ENCODE peak calls at places on chromosome 9, in four cellular contexts. G is adrenal gland; A is upper lobe of left lung; I is effector memory CD4-positive, alpha-beta T cell. C is an unnamed sample. For H3K27me3 and H3K9me3, the result is how much of the 10 kb centered on the place peaks cover.

GRCh38 chr9:84699897-84700395 is 30.4 kb downstream of the NTRK2 start:
- DNase-seq in A (no peak), G (no peak), I (no peak), C (no peak)

GRCh38 chr9:137435980-137436760 is 5.0 kb downstream of the ENTPD8 start:
- DNase-seq in I (no peak), G (peak), A (peak), C (peak)

GRCh38 chr9:98080780-98081179 is 24.2 kb downstream of the NANS start:
- DNase-seq in A (no peak), G (no peak), I (no peak), C (no peak)

GRCh38 chr9:28853487-28853886 is 1280.2 kb upstream of the C9orf72 start:
- DNase-seq in G (no peak), I (no peak), A (no peak), C (no peak)

GRCh38 chr9:88593537-88594185 is 58.7 kb downstream of the NXNL2 start:
- DNase-seq in A (peak), G (peak), I (no peak), C (peak)

GRCh38 chr9:132172185-132172584 is 10.3 kb downstream of the NTNG2 start:
- DNase-seq in G (no peak), A (no peak), I (no peak), C (no peak)

GRCh38 chr9:19782005-19782404 is 6.8 kb downstream of the SLC24A2 start:
- DNase-seq in G (no peak), A (no peak), I (no peak), C (no peak)

GRCh38 chr9:74858753-74859414 is 28.8 kb downstream of the TRPM6 start:
- DNase-seq in G (no peak), I (no peak), A (no peak), C (no peak)

GRCh38 chr9:85960688-85961093 is 19.7 kb downstream of the NAA35 start:
- DNase-seq in A (no peak), I (no peak), G (no peak), C (no peak)

GRCh38 chr9:93266521-93267001 is 82.6 kb downstream of the WNK2 start:
- DNase-seq in G (no peak), I (no peak), A (no peak), C (no peak)

GRCh38 chr9:33737811-33738606 is 57.4 kb upstream of the PRSS3 start:
- DNase-seq in A (peak), G (peak), I (no peak), C (peak)

DNA sequence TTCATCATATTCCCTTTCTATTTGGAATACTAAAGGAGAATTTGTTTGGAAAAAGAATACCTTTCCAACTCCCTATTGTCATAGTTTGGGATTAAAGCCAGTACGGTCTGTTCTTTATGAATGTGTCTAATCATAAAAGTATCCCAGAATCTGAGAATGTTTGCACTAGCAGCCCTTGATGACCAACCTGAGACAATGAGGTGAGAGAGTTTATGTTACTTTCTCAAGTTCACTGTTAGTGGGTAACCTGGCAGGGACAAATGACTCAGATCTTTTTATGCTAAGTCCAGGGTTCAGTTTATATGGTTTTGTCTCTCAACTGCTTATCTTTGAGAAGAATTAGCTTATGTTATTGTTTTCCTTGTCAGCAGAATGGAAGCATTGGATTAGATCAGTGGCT is 25.3 kb upstream of the TLR4 start:
- DNase-seq in A (no peak), I (no peak), G (no peak), C (no peak)
- H3K4me3 ChIP-seq in A (no peak), I (no peak), G (no peak), C (no peak)

GRCh38 chr9:122111413-122112085 is 18.4 kb upstream of the TTLL11 start:
- DNase-seq in G (no peak), A (no peak), I (no peak), C (no peak)
- H3K27me3 ChIP-seq in G (under half), A (under half), I (under half), C (under half)

GRCh38 chr9:135919318-135919717 is 12.0 kb upstream of the CAMSAP1 start:
- DNase-seq in A (no peak), I (no peak), G (no peak), C (no peak)

GRCh38 chr9:135920256-135920930 is 13.0 kb upstream of the CAMSAP1 start:
- DNase-seq in G (no peak), A (no peak), I (no peak), C (no peak)

GRCh38 chr9:135914921-135915320 is 7.6 kb upstream of the CAMSAP1 start:
- DNase-seq in A (no peak), G (no peak), I (no peak), C (no peak)

GRCh38 chr9:135920973-135921585 is 13.7 kb upstream of the CAMSAP1 start:
- DNase-seq in A (no peak), G (no peak), I (no peak), C (no peak)

DNA sequence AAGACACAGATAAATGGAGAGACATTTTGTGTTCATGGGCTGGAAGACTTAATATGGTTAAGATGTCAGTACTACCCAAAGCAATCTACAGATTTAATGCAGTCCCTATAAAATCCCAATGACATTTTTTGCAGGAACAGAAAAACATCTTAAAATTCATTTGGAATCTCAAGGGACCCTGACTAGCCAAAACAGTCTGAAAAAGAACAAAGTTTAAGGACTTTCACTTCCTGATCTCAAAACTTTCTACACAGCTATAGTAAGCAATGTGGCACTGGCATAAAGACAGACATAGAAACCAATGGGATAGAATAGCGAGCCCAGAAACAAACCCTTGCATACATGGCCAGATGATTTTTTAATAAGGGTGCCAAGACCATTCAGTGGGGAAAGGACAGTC is 9.7 kb upstream of the CAMSAP1 start:
- DNase-seq in G (no peak), A (no peak), I (no peak), C (no peak)
- H3K9me3 ChIP-seq in G (under half), A (half or more), I (under half), C (under half)

GRCh38 chr9:35691325-35691631 is 1.6 kb upstream of the TPM2 start:
- DNase-seq in G (no peak), I (no peak), A (no peak), C (no peak)

GRCh38 chr9:35689351-35689600 is 449 bp downstream of the TPM2 start:
- DNase-seq in G (no peak), I (no peak), A (no peak), C (no peak)

GRCh38 chr9:35689601-35690446 is at the start of gene TPM2:
- DNase-seq in G (peak), A (no peak), I (no peak), C (peak)

GRCh38 chr9:35690447-35691324 is 961 bp upstream of the TPM2 start:
- DNase-seq in I (peak), A (peak), G (peak), C (peak)

DNA sequence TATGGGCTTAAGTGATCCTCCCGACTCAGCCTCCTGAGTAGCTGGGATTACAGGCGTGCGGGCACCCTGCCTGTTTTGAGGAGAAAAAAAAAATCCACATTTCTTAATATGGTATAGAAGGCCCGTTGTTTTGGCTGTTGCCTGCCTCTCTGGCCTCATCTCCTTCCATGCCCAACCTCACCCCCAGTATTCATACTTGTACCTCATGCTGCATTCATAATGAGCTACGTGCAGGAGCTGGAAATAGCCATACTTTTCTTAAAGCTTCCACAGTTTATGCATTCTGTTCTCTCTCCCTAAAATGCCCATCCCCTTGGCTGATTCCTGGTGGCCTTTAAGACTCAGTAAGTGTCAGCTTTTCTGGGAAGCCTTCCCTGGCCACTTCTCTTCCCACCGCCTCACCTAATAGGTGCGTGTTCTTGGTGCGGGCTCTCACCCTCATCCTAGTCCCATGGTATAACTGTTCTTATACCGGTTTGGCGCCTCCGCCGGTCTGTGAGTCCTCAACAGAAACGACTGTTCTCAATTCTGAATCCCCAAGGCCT is 2.1 kb upstream of the TPM2 start:
- DNase-seq in G (no peak), A (no peak), I (no peak), C (no peak)
- H3K4me3 ChIP-seq in G (no peak), A (no peak), I (no peak), C (no peak)

DNA sequence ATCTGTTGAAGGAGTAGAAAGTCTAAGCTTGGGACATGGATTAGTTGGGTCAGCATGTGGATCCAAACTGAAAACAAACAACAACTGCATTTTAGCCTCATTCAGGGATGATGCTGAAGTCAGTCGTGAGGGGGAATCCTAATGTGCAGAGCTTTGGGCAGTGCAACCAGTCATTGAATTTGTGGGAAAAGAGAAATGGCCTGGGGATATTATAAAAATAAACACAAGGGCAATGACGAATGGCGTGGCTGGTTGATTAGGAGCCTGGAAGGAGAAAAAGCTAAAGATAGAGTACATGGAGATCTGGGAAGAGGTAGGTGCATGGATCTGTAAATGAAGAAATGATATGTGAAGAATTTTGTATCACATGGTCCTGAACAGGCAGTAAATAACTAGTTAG is 477.6 kb downstream of the TLE1 start:
- DNase-seq in I (no peak), A (no peak), G (no peak), C (no peak)
- H3K27me3 ChIP-seq in I (under half), A (under half), G (under half), C (under half)

DNA sequence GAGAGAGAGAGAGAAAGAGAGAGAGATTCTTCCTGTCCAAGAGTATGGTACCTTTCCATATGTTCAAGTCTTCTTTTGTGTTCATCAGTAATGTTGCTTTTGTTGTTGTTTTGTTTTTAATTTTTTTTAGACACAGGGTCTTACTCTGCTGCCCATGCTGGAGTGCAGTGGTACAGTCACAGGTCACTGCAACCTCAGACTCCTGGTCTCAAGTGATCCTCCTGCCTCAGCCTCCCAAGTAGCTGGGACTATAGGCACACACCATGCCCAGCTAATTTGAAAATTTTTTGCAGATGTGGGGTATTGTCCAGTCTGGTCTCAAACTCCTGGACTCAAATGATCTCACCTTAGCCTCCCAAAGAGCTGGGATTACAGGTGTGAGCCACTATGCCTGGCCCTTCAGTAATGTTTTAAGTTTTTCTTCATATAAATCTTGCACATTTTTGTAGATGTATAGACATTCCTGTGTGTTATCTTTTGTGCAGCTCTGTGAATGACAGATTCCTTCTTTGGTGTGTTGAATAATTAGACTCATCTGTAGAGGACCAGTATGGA is 36.3 kb downstream of the ZNF483 start:
- DNase-seq in A (no peak), I (no peak), G (no peak), C (no peak)
- H3K9me3 ChIP-seq in A (under half), I (under half), G (under half), C (under half)

DNA sequence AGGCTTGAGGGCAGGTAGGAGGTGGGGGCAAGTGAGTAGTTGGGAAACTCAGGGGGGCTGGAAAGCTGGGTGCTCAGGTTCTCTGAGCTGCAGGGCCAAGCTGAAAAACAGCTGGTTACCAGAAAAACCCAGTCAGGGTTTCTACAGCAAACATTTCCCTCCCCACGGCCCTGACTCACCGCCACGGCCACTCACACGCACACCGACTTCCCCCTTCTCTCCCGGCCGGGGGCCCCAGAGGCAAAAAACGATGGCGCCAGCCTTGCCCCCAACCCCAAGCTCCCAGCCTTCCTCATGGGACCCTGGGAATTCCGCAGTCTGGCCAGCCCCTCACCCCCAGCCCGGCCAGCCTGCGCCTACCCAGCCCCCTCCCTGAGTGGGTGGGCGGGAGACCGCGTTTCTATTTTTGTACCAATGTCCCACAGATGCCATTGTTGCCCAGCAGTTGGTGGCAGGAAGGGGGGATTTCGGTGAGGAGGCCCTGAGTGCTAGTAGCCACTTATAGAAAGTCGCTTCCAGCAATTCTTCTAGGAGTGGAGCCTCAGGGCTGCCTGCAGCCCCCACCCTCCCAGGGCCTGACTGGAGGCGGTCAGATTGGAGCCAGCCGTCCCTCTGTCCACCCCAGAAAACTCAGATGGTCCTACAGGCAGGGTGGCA is 18.4 kb downstream of the ENG start:
- DNase-seq in G (peak), A (peak), I (no peak), C (no peak)
- H3K4me3 ChIP-seq in G (peak), A (peak), I (no peak), C (no peak)

GRCh38 chr9:113352411-113352810 is 3.1 kb downstream of the BSPRY start:
- DNase-seq in I (no peak), G (no peak), A (no peak), C (no peak)
- H3K27me3 ChIP-seq in I (under half), G (under half), A (under half), C (under half)

DNA sequence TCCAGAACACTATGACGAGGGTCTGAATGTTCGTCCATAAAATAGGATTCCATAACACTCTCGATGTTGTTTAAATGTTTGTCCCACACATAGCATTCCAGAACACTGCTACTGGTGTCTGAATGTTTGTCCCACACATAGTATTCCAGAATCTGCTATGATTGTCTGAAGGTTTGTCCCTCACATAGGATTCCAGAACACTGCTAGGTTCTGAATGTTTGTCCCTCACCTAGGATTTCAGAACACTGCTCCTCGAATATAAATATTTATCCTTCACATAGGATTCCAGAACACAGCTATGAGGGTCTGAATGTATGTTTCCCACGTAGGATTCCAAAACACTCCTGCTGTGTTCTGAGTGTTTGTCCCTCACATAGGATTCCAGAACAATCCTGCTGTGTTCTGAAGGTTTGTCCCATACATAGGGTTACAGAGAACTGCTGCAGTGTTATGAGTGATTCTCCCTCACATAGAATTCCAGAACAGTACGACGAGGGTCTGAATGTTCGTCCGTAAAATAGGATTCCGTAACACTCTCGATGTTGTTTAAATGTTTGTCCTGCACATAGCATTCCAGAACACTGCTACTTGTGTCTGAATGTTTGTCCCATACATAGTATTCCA is 215.3 kb downstream of the FOXD4L6 start:
- DNase-seq in I (no peak), G (no peak), A (no peak), C (no peak)
- H3K9me3 ChIP-seq in I (half or more), G (under half), A (half or more), C (under half)

GRCh38 chr9:125421591-125422181 is 160.1 kb downstream of the GAPVD1 start:
- DNase-seq in I (no peak), A (no peak), G (no peak), C (no peak)

GRCh38 chr9:125422853-125423252 is 161.2 kb downstream of the GAPVD1 start:
- DNase-seq in I (no peak), A (no peak), G (no peak), C (no peak)

GRCh38 chr9:125423964-125424363 is 162.3 kb downstream of the GAPVD1 start:
- DNase-seq in G (no peak), A (no peak), I (no peak), C (no peak)

GRCh38 chr9:125418404-125418803 is 156.8 kb downstream of the GAPVD1 start:
- DNase-seq in I (no peak), G (no peak), A (no peak), C (no peak)

DNA sequence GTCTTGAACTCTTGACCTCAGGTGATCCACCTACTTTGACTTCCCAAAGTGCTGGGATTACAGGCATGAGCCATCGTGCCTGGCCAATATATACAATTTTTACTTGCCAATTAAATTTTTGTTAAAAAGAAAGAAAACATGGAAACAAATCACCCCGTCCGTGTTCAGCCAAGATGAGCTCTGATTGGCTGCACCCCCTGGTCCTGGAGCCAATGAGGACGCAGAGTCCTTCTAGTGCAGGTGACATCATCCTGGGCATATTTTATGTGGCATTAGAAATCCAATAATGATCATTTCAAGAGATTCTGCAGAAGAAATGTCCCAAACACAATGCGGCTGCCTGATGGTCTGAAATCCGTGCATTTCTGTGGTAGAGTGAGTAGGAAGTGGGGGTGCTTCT is 159.5 kb downstream of the GAPVD1 start:
- DNase-seq in A (no peak), I (no peak), G (no peak), C (no peak)
- H3K4me3 ChIP-seq in A (no peak), I (no peak), G (no peak), C (no peak)